ENCODE peak calls at places on chromosomes 5 and 9, in nine cellular contexts. One of them, this sample, is unnamed. For H3K4me1, the result is how much of the 10 kb centered on the place peaks cover.

GRCh38 chr9:111102793-111103474 is 64.7 kb upstream of the LPAR1 start:
- DNase-seq in A549: no peak
- DNase-seq in tibial nerve: no peak
- DNase-seq in K562: no peak
- DNase-seq in suprapubic skin: no peak
- DNase-seq in sigmoid colon: no peak
- DNase-seq in SK-N-SH: no peak
- DNase-seq in GM12878: no peak
- DNase-seq in upper lobe of left lung: no peak
- DNase-seq in this sample: no peak

GRCh38 chr5:1133108-1133507 is 21.2 kb upstream of the SLC12A7 start:
- DNase-seq in A549: no peak
- DNase-seq in tibial nerve: no peak
- DNase-seq in upper lobe of left lung: no peak
- DNase-seq in SK-N-SH: no peak
- DNase-seq in suprapubic skin: no peak
- DNase-seq in sigmoid colon: no peak
- DNase-seq in GM12878: no peak
- DNase-seq in K562: no peak
- DNase-seq in this sample: no peak

GRCh38 chr9:90702431-90702830 is 59.8 kb upstream of the DIRAS2 start:
- DNase-seq in A549: no peak
- DNase-seq in SK-N-SH: no peak
- DNase-seq in GM12878: no peak
- DNase-seq in upper lobe of left lung: no peak
- DNase-seq in sigmoid colon: no peak
- DNase-seq in tibial nerve: no peak
- DNase-seq in suprapubic skin: no peak
- DNase-seq in K562: no peak
- DNase-seq in this sample: no peak

GRCh38 chr5:144202725-144203124 is 32.1 kb downstream of the KCTD16 start:
- DNase-seq in GM12878: no peak
- DNase-seq in tibial nerve: no peak
- DNase-seq in K562: no peak
- DNase-seq in upper lobe of left lung: no peak
- DNase-seq in suprapubic skin: no peak
- DNase-seq in sigmoid colon: no peak
- DNase-seq in A549: no peak
- DNase-seq in SK-N-SH: no peak
- DNase-seq in this sample: no peak

GRCh38 chr9:131831380-131832165 is 91.7 kb upstream of the RAPGEF1 start:
- DNase-seq in K562: no peak
- DNase-seq in GM12878: no peak
- DNase-seq in A549: no peak
- DNase-seq in SK-N-SH: no peak
- DNase-seq in sigmoid colon: no peak
- DNase-seq in tibial nerve: no peak
- DNase-seq in upper lobe of left lung: no peak
- DNase-seq in suprapubic skin: no peak
- DNase-seq in this sample: no peak

GRCh38 chr5:52692039-52692438 is 95.7 kb upstream of the ITGA1 start:
- DNase-seq in GM12878: no peak
- DNase-seq in suprapubic skin: no peak
- DNase-seq in tibial nerve: no peak
- DNase-seq in upper lobe of left lung: no peak
- DNase-seq in SK-N-SH: no peak
- DNase-seq in A549: no peak
- DNase-seq in sigmoid colon: no peak
- DNase-seq in K562: no peak
- DNase-seq in this sample: no peak

GRCh38 chr5:10555134-10555733 is 8.6 kb upstream of the ANKRD33B start:
- DNase-seq in sigmoid colon: peak
- DNase-seq in GM12878: no peak
- DNase-seq in A549: peak
- DNase-seq in suprapubic skin: no peak
- DNase-seq in tibial nerve: no peak
- DNase-seq in K562: no peak
- DNase-seq in upper lobe of left lung: no peak
- DNase-seq in SK-N-SH: peak
- DNase-seq in this sample: no peak

GRCh38 chr9:134785325-134786108 is 95.1 kb upstream of the FCN2 start:
- DNase-seq in sigmoid colon: no peak
- DNase-seq in upper lobe of left lung: no peak
- DNase-seq in A549: no peak
- DNase-seq in tibial nerve: peak
- DNase-seq in SK-N-SH: peak
- DNase-seq in suprapubic skin: no peak
- DNase-seq in K562: no peak
- DNase-seq in GM12878: no peak
- DNase-seq in this sample: no peak

GRCh38 chr9:6356441-6356840 is 28.3 kb downstream of the TPD52L3 start:
- DNase-seq in upper lobe of left lung: no peak
- DNase-seq in sigmoid colon: no peak
- DNase-seq in suprapubic skin: no peak
- DNase-seq in A549: no peak
- DNase-seq in SK-N-SH: no peak
- DNase-seq in tibial nerve: no peak
- DNase-seq in K562: no peak
- DNase-seq in GM12878: no peak
- DNase-seq in this sample: no peak

GRCh38 chr5:153585616-153586015 is 95.1 kb downstream of the GRIA1 start:
- DNase-seq in sigmoid colon: no peak
- DNase-seq in tibial nerve: no peak
- DNase-seq in K562: no peak
- DNase-seq in upper lobe of left lung: no peak
- DNase-seq in GM12878: no peak
- DNase-seq in suprapubic skin: no peak
- DNase-seq in A549: no peak
- DNase-seq in SK-N-SH: no peak
- DNase-seq in this sample: no peak

GRCh38 chr5:58085800-58086199 is 374.1 kb downstream of the PLK2 start:
- DNase-seq in sigmoid colon: no peak
- DNase-seq in K562: no peak
- DNase-seq in tibial nerve: no peak
- DNase-seq in suprapubic skin: no peak
- DNase-seq in A549: peak
- DNase-seq in SK-N-SH: no peak
- DNase-seq in GM12878: no peak
- DNase-seq in upper lobe of left lung: no peak
- DNase-seq in this sample: peak

GRCh38 chr9:113388833-113389232 is 12.0 kb upstream of the HDHD3 start:
- DNase-seq in K562: no peak
- DNase-seq in upper lobe of left lung: no peak
- DNase-seq in GM12878: no peak
- DNase-seq in sigmoid colon: no peak
- DNase-seq in suprapubic skin: no peak
- DNase-seq in SK-N-SH: no peak
- DNase-seq in tibial nerve: no peak
- DNase-seq in A549: no peak
- DNase-seq in this sample: no peak

GRCh38 chr5:50606179-50606578 is 60.3 kb upstream of the PARP8 start:
- DNase-seq in GM12878: peak
- DNase-seq in suprapubic skin: no peak
- DNase-seq in SK-N-SH: no peak
- DNase-seq in tibial nerve: no peak
- DNase-seq in upper lobe of left lung: no peak
- DNase-seq in A549: no peak
- DNase-seq in sigmoid colon: no peak
- DNase-seq in K562: no peak
- DNase-seq in this sample: no peak

GRCh38 chr5:126365446-126366198 is 57.6 kb upstream of the GRAMD2B start:
- DNase-seq in K562: no peak
- DNase-seq in A549: no peak
- DNase-seq in sigmoid colon: no peak
- DNase-seq in suprapubic skin: no peak
- DNase-seq in GM12878: no peak
- DNase-seq in SK-N-SH: no peak
- DNase-seq in upper lobe of left lung: no peak
- DNase-seq in tibial nerve: no peak
- DNase-seq in this sample: no peak

GRCh38 chr5:66742083-66742895 is 146.1 kb downstream of the MAST4 start:
- DNase-seq in tibial nerve: no peak
- DNase-seq in A549: peak
- DNase-seq in suprapubic skin: no peak
- DNase-seq in GM12878: no peak
- DNase-seq in sigmoid colon: no peak
- DNase-seq in K562: peak
- DNase-seq in upper lobe of left lung: peak
- DNase-seq in SK-N-SH: peak
- DNase-seq in this sample: peak

GRCh38 chr5:139745800-139746690 is 49.6 kb upstream of the PSD2 start:
- DNase-seq in sigmoid colon: peak
- DNase-seq in K562: peak
- DNase-seq in SK-N-SH: peak
- DNase-seq in GM12878: no peak
- DNase-seq in upper lobe of left lung: peak
- DNase-seq in tibial nerve: peak
- DNase-seq in A549: peak
- DNase-seq in suprapubic skin: peak
- DNase-seq in this sample: peak

GRCh38 chr9:5510360-5510931 is at the start of gene PDCD1LG2:
- DNase-seq in tibial nerve: no peak
- DNase-seq in GM12878: peak
- DNase-seq in A549: no peak
- DNase-seq in upper lobe of left lung: no peak
- DNase-seq in sigmoid colon: no peak
- DNase-seq in SK-N-SH: peak
- DNase-seq in K562: no peak
- DNase-seq in suprapubic skin: no peak
- DNase-seq in this sample: no peak

GRCh38 chr5:86546582-86546981 is 71.2 kb upstream of the COX7C start:
- DNase-seq in upper lobe of left lung: no peak
- DNase-seq in SK-N-SH: no peak
- DNase-seq in tibial nerve: no peak
- DNase-seq in K562: no peak
- DNase-seq in GM12878: no peak
- DNase-seq in suprapubic skin: no peak
- DNase-seq in A549: no peak
- DNase-seq in sigmoid colon: no peak
- DNase-seq in this sample: no peak

GRCh38 chr5:55232194-55232984 is 1.0 kb downstream of the CCNO start:
- DNase-seq in sigmoid colon: no peak
- DNase-seq in K562: peak
- DNase-seq in tibial nerve: no peak
- DNase-seq in GM12878: no peak
- DNase-seq in A549: peak
- DNase-seq in suprapubic skin: no peak
- DNase-seq in upper lobe of left lung: no peak
- DNase-seq in SK-N-SH: peak
- DNase-seq in this sample: peak

DNA sequence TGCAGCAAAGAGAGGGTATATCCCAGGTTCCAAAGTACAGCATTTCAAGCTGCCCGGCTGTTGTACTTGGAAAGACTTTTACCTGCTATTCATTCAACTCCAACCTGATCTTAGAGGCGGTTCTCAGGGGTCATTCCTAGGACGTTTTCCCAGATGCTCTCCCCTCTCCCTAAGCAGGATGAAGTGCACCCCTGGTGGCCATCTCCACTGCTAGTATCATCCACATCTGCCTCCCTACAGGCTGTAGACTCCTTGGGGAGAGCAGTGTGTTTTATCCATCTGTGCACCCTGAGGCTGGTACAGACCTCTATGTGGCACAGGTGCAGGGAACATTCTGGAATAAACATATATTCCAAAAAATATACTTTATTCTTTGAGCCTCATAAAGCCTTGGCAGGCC is 56.8 kb downstream of the PTPN3 start:
- DNase-seq in upper lobe of left lung: no peak
- DNase-seq in SK-N-SH: peak
- DNase-seq in sigmoid colon: no peak
- DNase-seq in tibial nerve: no peak
- DNase-seq in GM12878: no peak
- DNase-seq in A549: peak
- DNase-seq in suprapubic skin: no peak
- DNase-seq in K562: no peak
- DNase-seq in this sample: no peak
- H3K27ac ChIP-seq in upper lobe of left lung: no peak
- H3K27ac ChIP-seq in SK-N-SH: no peak
- H3K27ac ChIP-seq in sigmoid colon: no peak
- H3K27ac ChIP-seq in tibial nerve: no peak
- H3K27ac ChIP-seq in GM12878: no peak
- H3K27ac ChIP-seq in A549: peak
- H3K27ac ChIP-seq in suprapubic skin: peak
- H3K27ac ChIP-seq in K562: no peak
- H3K27ac ChIP-seq in this sample: no peak

DNA sequence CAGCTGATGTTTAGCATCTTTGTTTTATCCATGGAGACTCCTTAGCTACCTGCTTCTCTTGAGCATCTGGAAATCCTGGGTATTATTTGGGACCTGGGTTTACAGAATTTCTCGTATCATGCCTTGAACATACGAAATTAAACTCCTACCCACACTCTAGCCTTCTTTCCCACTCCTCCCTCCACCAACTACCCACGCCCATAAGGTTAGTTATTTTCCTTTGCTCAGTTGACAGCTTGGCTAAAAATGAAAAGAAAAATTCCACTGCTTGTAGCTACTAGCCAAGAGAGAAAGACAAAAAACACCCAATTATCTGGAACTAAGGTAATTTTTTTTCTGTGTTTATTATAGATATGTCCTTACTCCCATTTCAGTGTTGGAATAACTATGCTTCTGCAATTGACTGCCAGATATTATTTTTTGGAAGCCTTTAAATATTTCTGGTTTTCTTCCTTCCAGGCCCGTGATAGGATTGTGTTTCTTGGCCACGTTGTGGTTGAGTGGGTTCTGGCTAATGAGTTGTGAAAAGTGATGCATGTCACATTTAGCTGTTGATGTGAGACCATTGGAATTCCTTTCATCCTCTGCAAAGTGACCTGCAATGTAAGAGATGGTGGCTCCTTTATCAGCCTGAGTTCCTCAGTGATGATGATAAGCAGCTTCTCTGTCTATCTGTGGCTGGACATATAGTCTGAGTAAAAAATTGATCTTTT is 308.1 kb downstream of the LRRC70 start:
- DNase-seq in suprapubic skin: no peak
- DNase-seq in sigmoid colon: no peak
- DNase-seq in tibial nerve: no peak
- DNase-seq in SK-N-SH: no peak
- DNase-seq in A549: no peak
- DNase-seq in upper lobe of left lung: no peak
- DNase-seq in K562: no peak
- DNase-seq in GM12878: no peak
- DNase-seq in this sample: no peak
- TF ChIP-seq EP300 in suprapubic skin: no peak
- TF ChIP-seq EP300 in sigmoid colon: no peak
- TF ChIP-seq EP300 in tibial nerve: no peak
- TF ChIP-seq EP300 in SK-N-SH: no peak
- TF ChIP-seq EP300 in A549: no peak
- TF ChIP-seq EP300 in upper lobe of left lung: no peak
- TF ChIP-seq EP300 in K562: no peak
- TF ChIP-seq EP300 in GM12878: no peak
- TF ChIP-seq EP300 in this sample: no peak

GRCh38 chr5:102758576-102758975 is 3.5 kb downstream of the PAM start:
- DNase-seq in suprapubic skin: no peak
- DNase-seq in SK-N-SH: no peak
- DNase-seq in A549: no peak
- DNase-seq in upper lobe of left lung: no peak
- DNase-seq in K562: no peak
- DNase-seq in GM12878: no peak
- DNase-seq in sigmoid colon: no peak
- DNase-seq in tibial nerve: no peak
- DNase-seq in this sample: no peak
- H3K4me1 ChIP-seq in suprapubic skin: half or more
- H3K4me1 ChIP-seq in SK-N-SH: half or more
- H3K4me1 ChIP-seq in A549: under half
- H3K4me1 ChIP-seq in upper lobe of left lung: under half
- H3K4me1 ChIP-seq in K562: under half
- H3K4me1 ChIP-seq in GM12878: under half
- H3K4me1 ChIP-seq in sigmoid colon: half or more
- H3K4me1 ChIP-seq in tibial nerve: half or more
- H3K4me1 ChIP-seq in this sample: under half

GRCh38 chr5:172894767-172895166 is 60.7 kb downstream of the ERGIC1 start:
- DNase-seq in tibial nerve: no peak
- DNase-seq in sigmoid colon: no peak
- DNase-seq in suprapubic skin: no peak
- DNase-seq in upper lobe of left lung: no peak
- DNase-seq in GM12878: no peak
- DNase-seq in SK-N-SH: no peak
- DNase-seq in A549: no peak
- DNase-seq in K562: no peak
- DNase-seq in this sample: no peak
- H3K27ac ChIP-seq in tibial nerve: no peak
- H3K27ac ChIP-seq in sigmoid colon: peak
- H3K27ac ChIP-seq in suprapubic skin: peak
- H3K27ac ChIP-seq in upper lobe of left lung: peak
- H3K27ac ChIP-seq in GM12878: no peak
- H3K27ac ChIP-seq in SK-N-SH: no peak
- H3K27ac ChIP-seq in A549: peak
- H3K27ac ChIP-seq in K562: no peak
- H3K27ac ChIP-seq in this sample: no peak